ENCODE peak calls at places on chromosomes 7 and 10, in five cellular contexts. One of them, this sample, is unnamed.

GRCh38 chr10:8873310-8873709 is 818.8 kb downstream of the GATA3 start:
- DNase-seq in IMR-90: no peak
- DNase-seq in spleen: no peak
- DNase-seq in HCT116: no peak
- DNase-seq in GM12892: no peak
- DNase-seq in this sample: no peak

GRCh38 chr7:157969995-157970394 is 617.6 kb downstream of the PTPRN2 start:
- DNase-seq in IMR-90: no peak
- DNase-seq in spleen: peak
- DNase-seq in HCT116: no peak
- DNase-seq in GM12892: no peak
- DNase-seq in this sample: no peak

GRCh38 chr10:68135922-68136718 is 26.8 kb downstream of the MYPN start:
- DNase-seq in IMR-90: peak
- DNase-seq in spleen: no peak
- DNase-seq in HCT116: peak
- DNase-seq in GM12892: no peak
- DNase-seq in this sample: no peak

GRCh38 chr7:70735313-70735712 is 396.6 kb upstream of the GALNT17 start:
- DNase-seq in IMR-90: no peak
- DNase-seq in spleen: no peak
- DNase-seq in HCT116: no peak
- DNase-seq in GM12892: no peak
- DNase-seq in this sample: no peak

GRCh38 chr10:126191192-126191591 is 197.1 kb downstream of the ADAM12 start:
- DNase-seq in IMR-90: no peak
- DNase-seq in spleen: no peak
- DNase-seq in HCT116: no peak
- DNase-seq in GM12892: no peak
- DNase-seq in this sample: no peak

GRCh38 chr10:66678521-66678920 is 247.3 kb upstream of the LRRTM3 start:
- DNase-seq in IMR-90: peak
- DNase-seq in spleen: no peak
- DNase-seq in HCT116: no peak
- DNase-seq in GM12892: no peak
- DNase-seq in this sample: no peak

GRCh38 chr7:157690833-157691382 is 354.1 kb downstream of the DNAJB6 start:
- DNase-seq in IMR-90: no peak
- DNase-seq in spleen: peak
- DNase-seq in HCT116: peak
- DNase-seq in GM12892: no peak
- DNase-seq in this sample: no peak

GRCh38 chr10:11810313-11810766 is 12.8 kb upstream of the PROSER2 start:
- DNase-seq in IMR-90: peak
- DNase-seq in spleen: no peak
- DNase-seq in HCT116: no peak
- DNase-seq in GM12892: no peak
- DNase-seq in this sample: no peak

GRCh38 chr7:28516390-28517145 is 104.2 kb downstream of the CREB5 start:
- DNase-seq in IMR-90: no peak
- DNase-seq in spleen: no peak
- DNase-seq in HCT116: no peak
- DNase-seq in GM12892: no peak
- DNase-seq in this sample: no peak

GRCh38 chr7:159078193-159078910 is 66.3 kb downstream of the VIPR2 start:
- DNase-seq in IMR-90: no peak
- DNase-seq in spleen: no peak
- DNase-seq in HCT116: no peak
- DNase-seq in GM12892: no peak
- DNase-seq in this sample: no peak

GRCh38 chr7:38524786-38525185 is 106.4 kb downstream of the AMPH start:
- DNase-seq in IMR-90: peak
- DNase-seq in spleen: no peak
- DNase-seq in HCT116: no peak
- DNase-seq in GM12892: no peak
- DNase-seq in this sample: no peak

GRCh38 chr7:139804571-139804970 is 24.5 kb upstream of the TBXAS1 start:
- DNase-seq in IMR-90: no peak
- DNase-seq in spleen: no peak
- DNase-seq in HCT116: no peak
- DNase-seq in GM12892: no peak
- DNase-seq in this sample: no peak

GRCh38 chr7:95526128-95526738 is 40.5 kb downstream of the ASB4 start:
- DNase-seq in IMR-90: no peak
- DNase-seq in spleen: no peak
- DNase-seq in HCT116: no peak
- DNase-seq in GM12892: no peak
- DNase-seq in this sample: no peak

GRCh38 chr7:26165950-26166680 is 14.1 kb downstream of the NFE2L3 start:
- DNase-seq in IMR-90: no peak
- DNase-seq in spleen: no peak
- DNase-seq in HCT116: no peak
- DNase-seq in GM12892: no peak
- DNase-seq in this sample: no peak

GRCh38 chr7:105487559-105488218 is 34.4 kb downstream of the PUS7 start:
- DNase-seq in IMR-90: peak
- DNase-seq in spleen: no peak
- DNase-seq in HCT116: no peak
- DNase-seq in GM12892: no peak
- DNase-seq in this sample: peak

GRCh38 chr10:118953999-118954398 is 75.5 kb upstream of the NANOS1 start:
- DNase-seq in IMR-90: no peak
- DNase-seq in spleen: no peak
- DNase-seq in HCT116: no peak
- DNase-seq in GM12892: no peak
- DNase-seq in this sample: no peak

GRCh38 chr10:59354434-59354833 is 7.9 kb downstream of the FAM13C start:
- DNase-seq in IMR-90: no peak
- DNase-seq in spleen: no peak
- DNase-seq in HCT116: no peak
- DNase-seq in GM12892: no peak
- DNase-seq in this sample: no peak

GRCh38 chr10:11685787-11686218 is 56.4 kb upstream of the ECHDC3 start:
- DNase-seq in IMR-90: peak
- DNase-seq in spleen: peak
- DNase-seq in HCT116: peak
- DNase-seq in GM12892: peak
- DNase-seq in this sample: peak

GRCh38 chr7:125257617-125258016 is 328.0 kb upstream of the POT1 start:
- DNase-seq in IMR-90: no peak
- DNase-seq in spleen: no peak
- DNase-seq in HCT116: no peak
- DNase-seq in GM12892: no peak
- DNase-seq in this sample: no peak

GRCh38 chr10:113720386-113720785 is 31.1 kb upstream of the PLEKHS1 start:
- DNase-seq in IMR-90: no peak
- DNase-seq in spleen: no peak
- DNase-seq in HCT116: no peak
- DNase-seq in GM12892: no peak
- DNase-seq in this sample: no peak

GRCh38 chr7:89623018-89623672 is 531.1 kb upstream of the STEAP1 start:
- DNase-seq in IMR-90: peak
- DNase-seq in spleen: no peak
- DNase-seq in HCT116: peak
- DNase-seq in GM12892: no peak
- DNase-seq in this sample: peak

GRCh38 chr10:12729885-12730284 is 271.6 kb downstream of the CCDC3 start:
- DNase-seq in IMR-90: no peak
- DNase-seq in spleen: no peak
- DNase-seq in HCT116: no peak
- DNase-seq in GM12892: no peak
- DNase-seq in this sample: peak

GRCh38 chr7:23334482-23335056 is 35.4 kb downstream of the MALSU1 start:
- DNase-seq in IMR-90: peak
- DNase-seq in spleen: no peak
- DNase-seq in HCT116: peak
- DNase-seq in GM12892: no peak
- DNase-seq in this sample: no peak

GRCh38 chr10:119306514-119306951 is 99.2 kb downstream of the GRK5 start:
- DNase-seq in IMR-90: no peak
- DNase-seq in spleen: peak
- DNase-seq in HCT116: no peak
- DNase-seq in GM12892: peak
- DNase-seq in this sample: no peak

GRCh38 chr7:150945853-150946825 is 32.0 kb downstream of the KCNH2 start:
- DNase-seq in IMR-90: no peak
- DNase-seq in spleen: peak
- DNase-seq in HCT116: no peak
- DNase-seq in GM12892: no peak
- DNase-seq in this sample: no peak

GRCh38 chr7:65976659-65977196 is 5.3 kb downstream of the GUSB start:
- DNase-seq in IMR-90: no peak
- DNase-seq in spleen: peak
- DNase-seq in HCT116: no peak
- DNase-seq in GM12892: no peak
- DNase-seq in this sample: no peak

GRCh38 chr7:149459540-149460433 is 1.1 kb downstream of the ZNF777 start:
- DNase-seq in IMR-90: no peak
- DNase-seq in spleen: no peak
- DNase-seq in HCT116: no peak
- DNase-seq in GM12892: peak
- DNase-seq in this sample: peak
- TF ChIP-seq POLR2A in IMR-90: no peak
- TF ChIP-seq POLR2A in spleen: no peak
- TF ChIP-seq POLR2A in HCT116: no peak
- TF ChIP-seq POLR2A in GM12892: no peak
- TF ChIP-seq POLR2A in this sample: no peak

GRCh38 chr10:124917168-124917938 is 24.6 kb upstream of the ZRANB1 start:
- DNase-seq in IMR-90: peak
- DNase-seq in spleen: peak
- DNase-seq in HCT116: no peak
- DNase-seq in GM12892: peak
- DNase-seq in this sample: peak
- TF ChIP-seq POLR2A in IMR-90: no peak
- TF ChIP-seq POLR2A in spleen: no peak
- TF ChIP-seq POLR2A in HCT116: no peak
- TF ChIP-seq POLR2A in GM12892: no peak
- TF ChIP-seq POLR2A in this sample: no peak

DNA sequence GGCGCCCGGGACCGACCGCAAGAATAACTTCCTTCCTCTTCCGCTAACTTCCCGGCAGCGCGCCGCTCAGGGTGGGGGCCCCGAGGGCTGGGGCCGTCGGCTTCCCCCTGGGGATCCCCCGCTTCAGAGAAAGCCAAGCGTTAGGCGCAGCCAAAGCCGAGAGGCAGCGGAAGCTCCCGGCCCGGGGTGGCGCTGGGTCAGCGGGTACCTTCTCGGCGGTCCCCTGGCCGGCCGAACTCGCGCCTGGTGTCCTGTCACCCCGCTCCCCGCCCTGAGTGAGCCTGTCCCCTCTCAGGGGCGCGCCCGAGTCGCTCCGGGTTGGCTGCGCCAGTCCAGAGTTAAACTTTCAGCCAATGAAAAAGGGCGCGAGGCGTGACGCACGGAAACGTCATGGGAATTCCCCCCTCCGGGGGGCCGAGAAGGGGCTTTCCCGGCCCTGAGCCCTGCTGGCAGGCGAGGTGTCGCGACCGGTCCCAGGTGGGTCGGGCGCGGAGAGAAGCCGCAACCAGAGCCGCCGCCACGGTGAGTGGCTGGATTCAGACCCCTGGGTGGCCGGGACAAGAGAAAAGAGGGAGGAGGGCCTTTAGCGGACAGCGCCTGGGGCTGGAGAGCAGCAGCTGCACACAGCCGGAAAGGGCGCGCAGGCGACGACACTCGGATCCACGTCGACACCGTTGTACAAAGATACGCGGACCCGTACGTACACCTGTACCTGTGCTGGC is 1.3 kb upstream of the NFKB2 start:
- DNase-seq in IMR-90: peak
- DNase-seq in spleen: peak
- DNase-seq in HCT116: peak
- DNase-seq in GM12892: peak
- DNase-seq in this sample: peak
- TF ChIP-seq POLR2A in IMR-90: peak
- TF ChIP-seq POLR2A in spleen: peak
- TF ChIP-seq POLR2A in HCT116: no peak
- TF ChIP-seq POLR2A in GM12892: peak
- TF ChIP-seq POLR2A in this sample: peak

GRCh38 chr7:450741-451140 is 68.9 kb downstream of the PDGFA start:
- DNase-seq in IMR-90: no peak
- DNase-seq in spleen: peak
- DNase-seq in HCT116: no peak
- DNase-seq in GM12892: no peak
- DNase-seq in this sample: no peak
- TF ChIP-seq POLR2A in IMR-90: no peak
- TF ChIP-seq POLR2A in spleen: no peak
- TF ChIP-seq POLR2A in HCT116: no peak
- TF ChIP-seq POLR2A in GM12892: no peak
- TF ChIP-seq POLR2A in this sample: no peak

DNA sequence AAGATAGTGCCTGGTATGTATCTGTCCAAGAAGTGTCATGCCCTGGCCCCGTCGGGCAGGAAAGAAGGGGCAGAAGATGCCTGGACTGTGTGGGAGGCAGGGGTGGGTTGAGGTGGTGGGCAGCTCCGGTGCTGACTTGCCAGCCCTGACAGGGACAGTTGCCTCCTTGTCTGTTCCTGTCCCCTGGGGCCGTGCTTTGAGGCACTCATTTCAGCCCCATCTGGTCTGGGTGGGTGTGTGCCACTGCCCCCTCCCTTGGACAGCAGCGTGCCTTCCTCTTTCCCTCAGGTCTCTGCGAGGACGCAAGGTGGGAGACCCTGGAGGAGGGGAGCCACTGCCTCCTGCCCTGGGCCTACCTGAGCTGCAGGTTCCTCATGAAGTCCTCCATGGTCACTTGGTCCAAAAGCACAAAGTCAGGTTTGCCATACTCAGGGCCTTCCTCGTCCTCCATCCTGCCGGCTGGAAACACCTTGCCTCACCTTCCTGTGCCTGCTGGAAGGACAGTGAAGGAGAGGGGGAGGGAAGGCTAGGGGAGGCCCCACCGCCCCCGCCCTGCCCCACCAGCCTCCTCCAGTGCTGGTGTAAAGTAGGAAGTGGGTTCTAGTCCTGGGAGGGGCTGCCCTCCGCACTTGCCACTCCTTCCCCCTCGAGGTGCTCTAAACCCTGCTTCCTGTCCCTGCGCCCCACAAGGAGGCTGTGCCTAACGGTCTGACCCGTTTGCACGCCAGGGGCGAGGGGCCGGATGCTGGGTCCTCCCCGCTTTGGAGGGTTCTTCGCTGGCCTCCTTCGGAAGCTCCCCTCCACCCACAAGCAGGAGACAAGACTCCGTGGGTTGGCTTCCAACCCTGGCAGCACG is at the start of gene MYO1G:
- DNase-seq in IMR-90: no peak
- DNase-seq in spleen: peak
- DNase-seq in HCT116: no peak
- DNase-seq in GM12892: no peak
- DNase-seq in this sample: no peak
- TF ChIP-seq POLR2A in IMR-90: no peak
- TF ChIP-seq POLR2A in spleen: peak
- TF ChIP-seq POLR2A in HCT116: no peak
- TF ChIP-seq POLR2A in GM12892: peak
- TF ChIP-seq POLR2A in this sample: peak

GRCh38 chr7:100266576-100267354 is 40.7 kb upstream of the SPDYE3 start:
- DNase-seq in IMR-90: no peak
- DNase-seq in spleen: no peak
- DNase-seq in HCT116: no peak
- DNase-seq in GM12892: no peak
- DNase-seq in this sample: no peak

GRCh38 chr7:100275120-100275519 is 32.4 kb upstream of the SPDYE3 start:
- DNase-seq in IMR-90: no peak
- DNase-seq in spleen: no peak
- DNase-seq in HCT116: no peak
- DNase-seq in GM12892: no peak
- DNase-seq in this sample: no peak

GRCh38 chr7:100267648-100268047 is 39.9 kb upstream of the SPDYE3 start:
- DNase-seq in IMR-90: no peak
- DNase-seq in spleen: no peak
- DNase-seq in HCT116: no peak
- DNase-seq in GM12892: no peak
- DNase-seq in this sample: no peak

GRCh38 chr7:100271716-100272537 is 35.6 kb upstream of the SPDYE3 start:
- DNase-seq in IMR-90: peak
- DNase-seq in spleen: peak
- DNase-seq in HCT116: peak
- DNase-seq in GM12892: peak
- DNase-seq in this sample: peak
- TF ChIP-seq POLR2A in IMR-90: no peak
- TF ChIP-seq POLR2A in spleen: no peak
- TF ChIP-seq POLR2A in HCT116: no peak
- TF ChIP-seq POLR2A in GM12892: peak
- TF ChIP-seq POLR2A in this sample: no peak